ENCODE peak calls at places on chromosome 9, in nine cellular contexts. X is mammary epithelial cell, U is tibial artery, I is pancreas, L is cardiac muscle cell, W is thyroid gland, K is colonic mucosa, B is ovary, P is heart left ventricle. Q is an unnamed sample. For H3K4me1, the result is how much of the 10 kb centered on the place peaks cover.

GRCh38 chr9:78601957-78602565 is 305.1 kb downstream of the PSAT1 start:
- DNase-seq in X (peak), U (no peak), I (no peak), L (peak), W (peak), K (no peak), B (no peak), P (no peak), Q (peak)

GRCh38 chr9:134383148-134383547 is 56.9 kb downstream of the RXRA start:
- DNase-seq in X (no peak), U (no peak), I (no peak), L (no peak), W (no peak), K (no peak), B (no peak), P (no peak), Q (no peak)

GRCh38 chr9:109968332-109968657 is 188.3 kb downstream of the PALM2AKAP2 start:
- DNase-seq in X (no peak), U (no peak), I (no peak), L (no peak), W (no peak), K (no peak), B (no peak), P (no peak), Q (no peak)

GRCh38 chr9:133124123-133124948 is 3.3 kb upstream of the RALGDS start:
- DNase-seq in X (no peak), U (no peak), I (no peak), L (no peak), W (no peak), K (no peak), B (no peak), P (no peak), Q (no peak)

GRCh38 chr9:18726546-18726945 is 252.6 kb downstream of the ADAMTSL1 start:
- DNase-seq in X (no peak), U (no peak), I (no peak), L (peak), W (no peak), K (no peak), B (no peak), P (no peak), Q (no peak)

GRCh38 chr9:135017916-135018915 is 69.3 kb upstream of the OLFM1 start:
- DNase-seq in X (no peak), U (no peak), I (peak), L (no peak), W (no peak), K (no peak), B (no peak), P (no peak), Q (no peak)

GRCh38 chr9:10252174-10252573 is 360.6 kb downstream of the PTPRD start:
- DNase-seq in X (no peak), U (no peak), I (no peak), L (no peak), W (no peak), K (no peak), B (no peak), P (peak), Q (no peak)

GRCh38 chr9:87206064-87206661 is 258.9 kb upstream of the GAS1 start:
- DNase-seq in X (peak), U (no peak), I (no peak), L (no peak), W (no peak), K (no peak), B (no peak), P (no peak), Q (no peak)

GRCh38 chr9:133449760-133450159 is 10.0 kb upstream of the CACFD1 start:
- DNase-seq in X (peak), U (no peak), I (no peak), L (no peak), W (peak), K (peak), B (no peak), P (no peak), Q (no peak)

GRCh38 chr9:101567725-101567993 is 27.1 kb downstream of the PPP3R2 start:
- DNase-seq in X (no peak), U (no peak), I (no peak), L (no peak), W (no peak), K (no peak), B (no peak), P (no peak), Q (no peak)

GRCh38 chr9:101564252-101564651 is 30.5 kb downstream of the PPP3R2 start:
- DNase-seq in X (no peak), U (no peak), I (no peak), L (no peak), W (no peak), K (no peak), B (no peak), P (no peak), Q (no peak)

GRCh38 chr9:101571114-101571513 is 23.7 kb downstream of the PPP3R2 start:
- DNase-seq in X (no peak), U (no peak), I (no peak), L (no peak), W (no peak), K (no peak), B (no peak), P (no peak), Q (no peak)

GRCh38 chr9:101569736-101570501 is 24.9 kb downstream of the PPP3R2 start:
- DNase-seq in X (no peak), U (no peak), I (no peak), L (peak), W (no peak), K (no peak), B (no peak), P (no peak), Q (no peak)

GRCh38 chr9:101566904-101567724 is 27.7 kb downstream of the PPP3R2 start:
- DNase-seq in X (peak), U (no peak), I (no peak), L (peak), W (no peak), K (peak), B (no peak), P (no peak), Q (peak)
- TF ChIP-seq CTCF in X (peak), U (no peak), I (no peak), L (peak), W (no peak), K (peak), B (no peak), P (no peak), Q (no peak)

GRCh38 chr9:89413963-89414638 is 83.8 kb downstream of the SEMA4D start:
- DNase-seq in X (no peak), U (no peak), I (no peak), L (no peak), W (no peak), K (no peak), B (no peak), P (peak), Q (no peak)
- H3K4me1 ChIP-seq in X (under half), U (under half), I (under half), L (under half), W (under half), K (under half), B (under half), P (under half), Q (under half)

GRCh38 chr9:131714821-131715220 is 25.1 kb downstream of the RAPGEF1 start:
- DNase-seq in X (no peak), U (no peak), I (no peak), L (no peak), W (no peak), K (no peak), B (no peak), P (no peak), Q (no peak)
- H3K27ac ChIP-seq in X (peak), U (peak), I (no peak), L (no peak), W (peak), K (peak), B (no peak), P (peak), Q (no peak)

DNA sequence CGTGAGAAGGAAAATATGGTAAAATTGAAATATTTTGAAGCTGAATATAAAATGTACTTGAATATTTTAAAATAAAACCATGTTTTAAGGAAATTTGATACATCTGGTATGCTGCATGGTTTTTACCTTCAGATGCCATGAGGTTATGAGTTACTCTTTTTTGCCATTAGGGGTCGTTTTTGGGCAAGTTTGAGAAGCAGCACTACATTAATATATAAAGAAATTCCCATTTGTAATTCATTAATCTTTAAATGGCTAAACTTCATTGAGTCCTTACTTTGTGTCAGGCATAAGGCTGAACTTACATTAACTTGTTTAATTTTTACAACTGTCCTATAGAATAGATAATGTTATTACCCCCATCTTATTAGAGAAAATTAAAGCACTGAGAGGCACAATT is 152.3 kb downstream of the KDM4C start:
- DNase-seq in X (no peak), U (no peak), I (no peak), L (peak), W (no peak), K (no peak), B (no peak), P (no peak), Q (no peak)
- TF ChIP-seq CTCF in X (peak), U (no peak), I (peak), L (peak), W (no peak), K (no peak), B (no peak), P (peak), Q (no peak)

GRCh38 chr9:108083160-108083559 is 593.6 kb upstream of the KLF4 start:
- DNase-seq in X (no peak), U (no peak), I (no peak), L (no peak), W (no peak), K (no peak), B (no peak), P (no peak), Q (no peak)

GRCh38 chr9:108081112-108081511 is 591.5 kb upstream of the KLF4 start:
- DNase-seq in X (no peak), U (no peak), I (no peak), L (no peak), W (no peak), K (no peak), B (no peak), P (no peak), Q (no peak)

GRCh38 chr9:108080285-108080684 is 590.7 kb upstream of the KLF4 start:
- DNase-seq in X (no peak), U (no peak), I (no peak), L (no peak), W (no peak), K (no peak), B (no peak), P (no peak), Q (no peak)

GRCh38 chr9:108086624-108087023 is 597.1 kb upstream of the KLF4 start:
- DNase-seq in X (no peak), U (no peak), I (no peak), L (no peak), W (no peak), K (no peak), B (no peak), P (no peak), Q (no peak)

GRCh38 chr9:108083796-108084352 is 594.3 kb upstream of the KLF4 start:
- DNase-seq in X (no peak), U (no peak), I (no peak), L (no peak), W (no peak), K (no peak), B (no peak), P (no peak), Q (peak)
- H3K4me1 ChIP-seq in X (under half), U (under half), I (under half), L (under half), W (under half), K (under half), B (under half), P (under half), Q (under half)

DNA sequence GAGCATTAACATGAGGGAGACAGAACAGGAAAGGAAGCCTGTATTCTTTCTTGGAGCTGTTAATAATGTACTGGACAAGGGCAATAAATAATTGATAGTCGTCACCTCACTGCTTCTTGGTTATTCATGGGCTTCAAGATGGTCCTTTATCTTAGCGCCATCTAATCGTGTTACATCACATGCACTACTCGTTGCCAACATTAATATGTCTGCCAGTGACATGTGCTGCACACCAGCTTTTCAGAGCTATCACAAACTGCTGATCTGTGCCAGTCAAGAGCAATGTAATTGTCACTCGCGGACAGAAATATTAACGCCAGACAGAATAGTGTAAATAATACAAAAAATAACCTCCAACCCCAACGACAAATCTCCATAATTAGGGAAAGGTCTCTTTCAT is 267.0 kb downstream of the SPATA31D1 start:
- DNase-seq in X (no peak), U (no peak), I (no peak), L (no peak), W (no peak), K (no peak), B (no peak), P (no peak), Q (no peak)
- H3K27ac ChIP-seq in X (no peak), U (no peak), I (no peak), L (no peak), W (no peak), K (no peak), B (no peak), P (no peak), Q (no peak)

GRCh38 chr9:22039258-22039657 is 30.2 kb upstream of the CDKN2B start:
- DNase-seq in X (no peak), U (no peak), I (no peak), L (peak), W (no peak), K (no peak), B (no peak), P (no peak), Q (no peak)

GRCh38 chr9:22041329-22041728 is 32.2 kb upstream of the CDKN2B start:
- DNase-seq in X (no peak), U (no peak), I (no peak), L (no peak), W (no peak), K (no peak), B (no peak), P (no peak), Q (no peak)

GRCh38 chr9:22043928-22044327 is 34.8 kb upstream of the CDKN2B start:
- DNase-seq in X (no peak), U (no peak), I (no peak), L (no peak), W (no peak), K (no peak), B (no peak), P (no peak), Q (no peak)

GRCh38 chr9:22040760-22041159 is 31.7 kb upstream of the CDKN2B start:
- DNase-seq in X (peak), U (no peak), I (no peak), L (peak), W (no peak), K (no peak), B (no peak), P (no peak), Q (no peak)

GRCh38 chr9:22041792-22042191 is 32.7 kb upstream of the CDKN2B start:
- DNase-seq in X (peak), U (no peak), I (no peak), L (peak), W (peak), K (peak), B (no peak), P (no peak), Q (no peak)
- TF ChIP-seq CTCF in X (no peak), U (no peak), I (no peak), L (no peak), W (no peak), K (no peak), B (no peak), P (no peak), Q (no peak)

DNA sequence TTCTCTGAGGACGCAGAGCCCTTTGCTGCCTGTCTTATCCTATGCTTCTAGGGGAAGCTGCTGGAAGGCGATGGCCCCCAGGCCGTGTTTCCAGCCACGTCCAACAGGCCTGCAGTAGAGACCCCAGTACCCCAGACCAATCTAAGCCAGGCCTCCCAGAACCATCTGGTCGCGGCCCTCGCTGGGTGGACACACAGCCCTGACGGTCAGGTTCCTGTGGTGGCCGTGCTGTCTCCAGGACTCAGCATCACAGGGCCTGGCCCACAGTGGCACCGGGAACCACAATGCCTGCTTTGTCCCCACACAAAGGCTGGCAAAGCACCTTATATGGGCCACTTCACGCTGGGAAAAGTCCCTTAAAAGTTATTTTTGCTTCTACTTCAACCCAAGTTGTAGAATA is 44.5 kb downstream of the SEMA4D start:
- DNase-seq in X (no peak), U (no peak), I (peak), L (no peak), W (no peak), K (no peak), B (no peak), P (no peak), Q (no peak)
- H3K4me1 ChIP-seq in X (under half), U (under half), I (under half), L (under half), W (under half), K (under half), B (under half), P (under half), Q (under half)

DNA sequence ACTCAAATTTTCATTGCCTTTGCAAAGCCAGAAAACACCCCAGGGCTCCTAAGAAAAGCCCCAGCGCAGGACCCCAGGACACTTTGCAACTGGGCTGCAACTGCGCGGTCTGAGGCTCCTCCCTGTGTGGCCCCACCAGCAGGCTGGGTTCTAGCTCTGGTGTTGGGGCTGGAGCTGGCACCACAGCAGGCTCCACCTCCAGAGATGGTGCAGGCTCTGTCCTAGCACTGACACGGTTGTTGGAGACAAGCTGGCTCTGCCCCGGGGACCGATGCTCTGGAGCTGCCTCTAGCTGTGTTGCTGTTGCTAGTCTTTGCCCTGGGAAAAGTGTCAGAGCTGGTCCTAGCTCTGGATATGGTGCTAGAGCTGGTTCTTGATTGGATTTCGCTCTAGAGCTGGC is 13.6 kb downstream of the LCN10 start:
- DNase-seq in X (no peak), U (peak), I (no peak), L (no peak), W (no peak), K (no peak), B (no peak), P (no peak), Q (no peak)
- H3K27ac ChIP-seq in X (no peak), U (no peak), I (no peak), L (no peak), W (no peak), K (no peak), B (no peak), P (no peak), Q (no peak)

DNA sequence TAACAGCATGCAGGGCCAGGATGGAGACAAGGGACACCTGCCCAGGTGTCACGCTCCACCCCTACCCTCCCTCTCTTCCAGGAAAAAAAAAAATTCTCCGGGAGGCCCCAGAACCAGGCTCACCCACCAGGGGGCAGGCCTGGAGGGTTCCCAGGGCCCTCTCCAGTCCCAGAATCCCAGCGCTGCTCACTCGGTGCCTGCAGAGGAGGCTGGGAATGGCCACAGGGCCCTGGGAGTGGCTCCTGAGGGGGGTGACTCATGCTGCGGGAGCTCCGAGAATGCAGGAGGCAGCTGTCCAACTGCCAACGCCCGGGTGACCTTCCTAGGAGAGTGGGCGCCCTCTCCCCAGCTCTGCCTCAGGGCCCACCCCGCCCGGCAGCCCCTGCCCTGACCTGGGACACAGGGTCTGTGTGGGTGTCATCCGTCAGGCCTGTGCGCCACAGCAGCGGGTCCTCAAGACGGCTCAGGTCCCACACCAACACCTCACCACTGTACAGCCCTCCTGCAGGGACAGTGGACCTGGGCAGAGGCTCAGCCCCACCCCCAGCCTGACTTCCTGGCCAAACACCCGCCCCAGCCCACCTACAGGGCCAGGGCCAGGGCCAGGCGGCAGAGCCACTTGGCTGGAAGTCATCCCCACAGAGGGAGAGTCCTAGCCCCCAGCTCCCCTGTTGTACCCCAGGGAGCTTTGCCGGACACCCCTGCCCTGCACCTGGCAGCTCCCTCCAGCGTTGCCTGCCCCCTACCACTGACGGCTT is 21.2 kb downstream of the DYNC2I2 start:
- DNase-seq in X (peak), U (peak), I (peak), L (peak), W (peak), K (peak), B (peak), P (peak), Q (peak)
- TF ChIP-seq CTCF in X (peak), U (peak), I (peak), L (peak), W (peak), K (peak), B (peak), P (peak), Q (peak)